ENCODE peak calls at places on chromosomes 11 and 22, in four cellular contexts. D is effector CD4-positive, alpha-beta T cell; Q is AG08395; Z is stimulated activated CD4-positive, alpha-beta T cell treated with anti-CD3 and anti-CD28 coated beads, Interleukin-4, amount 100 ng/mL, for 24 hours. R is an unnamed sample.
A peak's percentile ranks its signal among the peaks of the same experiment; 100 is the strongest.

GRCh38 chr22:43277987-43278601 is 65.1 kb downstream of the SCUBE1 start:
- DNase-seq in D (no peak), Q (no peak), Z (no peak), R (no peak)

GRCh38 chr11:65849771-65850216 is 8.2 kb downstream of the CFL1 start:
- DNase-seq in D (no peak), Q (no peak), Z (no peak), R (no peak)

GRCh38 chr11:114678125-114679036 is at the start of gene NXPE2:
- DNase-seq in D (no peak), Q (peak; percentile 38), Z (no peak), R (no peak)

GRCh38 chr22:44031111-44031963 is 7.2 kb downstream of the PARVB start:
- DNase-seq in D (no peak), Q (no peak), Z (no peak), R (no peak)

GRCh38 chr11:12761029-12761428 is 86.8 kb downstream of the TEAD1 start:
- DNase-seq in D (no peak), Q (no peak), Z (no peak), R (no peak)

GRCh38 chr11:12669930-12670329 is 4.3 kb upstream of the TEAD1 start:
- DNase-seq in D (no peak), Q (no peak), Z (no peak), R (no peak)

GRCh38 chr11:120929090-120929489 is 94.8 kb upstream of the TBCEL start:
- DNase-seq in D (no peak), Q (peak; percentile 60), Z (no peak), R (no peak)

GRCh38 chr22:25013634-25014033 is 61.1 kb downstream of the KIAA1671 start:
- DNase-seq in D (no peak), Q (no peak), Z (no peak), R (no peak)

GRCh38 chr11:124583827-124584226 is 14.0 kb downstream of the OR8A1 start:
- DNase-seq in D (no peak), Q (no peak), Z (no peak), R (no peak)

GRCh38 chr11:62352355-62353336 is 15.4 kb downstream of the ASRGL1 start:
- DNase-seq in D (no peak), Q (no peak), Z (no peak), R (no peak)

GRCh38 chr11:69335010-69335409 is 41.1 kb downstream of the MYEOV start:
- DNase-seq in D (no peak), Q (no peak), Z (no peak), R (no peak)

GRCh38 chr11:103940542-103940941 is 95.9 kb upstream of the DDI1 start:
- DNase-seq in D (no peak), Q (peak; percentile 19), Z (no peak), R (no peak)

GRCh38 chr11:46555269-46556054 is 38.4 kb downstream of the AMBRA1 start:
- DNase-seq in D (no peak), Q (no peak), Z (no peak), R (no peak)

GRCh38 chr11:75689861-75690641 is 21.2 kb upstream of the MAP6 start:
- DNase-seq in D (no peak), Q (no peak), Z (no peak), R (no peak)

GRCh38 chr11:47188262-47188661 is 2.0 kb upstream of the PACSIN3 start:
- DNase-seq in D (no peak), Q (no peak), Z (no peak), R (no peak)

GRCh38 chr11:65606876-65607613 is 7.0 kb downstream of the MAP3K11 start:
- DNase-seq in D (no peak), Q (peak; percentile 99), Z (no peak), R (no peak)

GRCh38 chr11:72736452-72737069 is 15.6 kb downstream of the ARAP1 start:
- DNase-seq in D (peak; percentile 64), Q (peak; percentile 74), Z (peak; percentile 61), R (peak; percentile 37)

GRCh38 chr11:123682976-123683375 is 28.6 kb upstream of the SCN3B start:
- DNase-seq in D (no peak), Q (no peak), Z (no peak), R (no peak)

GRCh38 chr11:110801328-110801727 is 89.1 kb upstream of the ARHGAP20 start:
- DNase-seq in D (no peak), Q (no peak), Z (no peak), R (no peak)

GRCh38 chr11:17298302-17298701 is 21.8 kb downstream of the NUCB2 start:
- DNase-seq in D (no peak), Q (no peak), Z (peak; percentile 70), R (peak; percentile 30)

GRCh38 chr22:27756212-27756660 is 45.3 kb downstream of the MN1 start:
- DNase-seq in D (no peak), Q (no peak), Z (no peak), R (no peak)

GRCh38 chr22:21108379-21109115 is 62.8 kb downstream of the LRRC74B start:
- DNase-seq in D (no peak), Q (no peak), Z (no peak), R (no peak)

GRCh38 chr11:120318906-120319305 is 6.2 kb upstream of the TLCD5 start:
- DNase-seq in D (no peak), Q (no peak), Z (no peak), R (no peak)

GRCh38 chr11:2662024-2662312 is 37.8 kb downstream of the KCNQ1OT1 start:
- DNase-seq in D (no peak), Q (no peak), Z (no peak), R (no peak)

GRCh38 chr11:85685820-85686459 is at the start of gene CCDC89:
- DNase-seq in D (no peak), Q (peak; percentile 99), Z (no peak), R (no peak)

GRCh38 chr11:96026310-96026709 is 102.4 kb upstream of the MTMR2 start:
- DNase-seq in D (no peak), Q (no peak), Z (no peak), R (no peak)

GRCh38 chr11:3225826-3226750 is 6.1 kb downstream of the MRGPRE start:
- DNase-seq in D (no peak), Q (no peak), Z (no peak), R (no peak)

GRCh38 chr11:18485905-18486528 is 30.4 kb downstream of the LDHAL6A start:
- DNase-seq in D (no peak), Q (no peak), Z (no peak), R (no peak)

GRCh38 chr11:61536676-61537270 is 28.2 kb downstream of the LRRC10B start:
- DNase-seq in D (no peak), Q (no peak), Z (no peak), R (no peak)

GRCh38 chr11:9169595-9170295 is 78.3 kb upstream of the SCUBE2 start:
- DNase-seq in D (no peak), Q (no peak), Z (no peak), R (no peak)

GRCh38 chr11:130522284-130522961 is 74.0 kb downstream of the ADAMTS15 start:
- DNase-seq in D (no peak), Q (peak; percentile 94), Z (no peak), R (no peak)

GRCh38 chr11:69661413-69661715 is 13.8 kb downstream of the LTO1 start:
- DNase-seq in D (no peak), Q (no peak), Z (no peak), R (no peak)

GRCh38 chr11:61022311-61023085 is 51.0 kb downstream of the CD6 start:
- DNase-seq in D (no peak), Q (no peak), Z (peak; percentile 44), R (peak; percentile 47)

GRCh38 chr11:68262544-68262827 is 9.3 kb downstream of the C11orf24 start:
- DNase-seq in D (no peak), Q (no peak), Z (no peak), R (no peak)

GRCh38 chr22:27632451-27633295 is 168.9 kb downstream of the MN1 start:
- DNase-seq in D (no peak), Q (no peak), Z (no peak), R (no peak)

GRCh38 chr22:48849963-48850657 is 977.6 kb downstream of the BRD1 start:
- DNase-seq in D (no peak), Q (no peak), Z (no peak), R (no peak)

GRCh38 chr11:61361686-61362541 is at the start of the genes CYB561A3 and TMEM138:
- DNase-seq in D (peak; percentile 83), Q (peak; percentile 94), Z (peak; percentile 93), R (peak; percentile 88)

GRCh38 chr11:24407733-24408132 is 89.1 kb upstream of the LUZP2 start:
- DNase-seq in D (no peak), Q (no peak), Z (no peak), R (no peak)

GRCh38 chr11:61969838-61970452 is 2.5 kb upstream of the FTH1 start:
- DNase-seq in D (no peak), Q (peak; percentile 62), Z (no peak), R (no peak)

GRCh38 chr11:88330826-88331428 is 6.6 kb downstream of the CTSC start:
- DNase-seq in D (no peak), Q (no peak), Z (no peak), R (no peak)

R was measured in stimulated activated naive CD4-positive, alpha-beta T cell treated with Interleukin-2 at 50 U/mL for 16 hours.